ENCODE peak calls at places on chromosome 5, in five cellular contexts. M is neuronal stem cell, R is IMR-90, T is adrenal gland, V is aorta. L is an unnamed sample.

GRCh38 chr5:173457482-173457881 is 129.3 kb upstream of the STC2 start:
- DNase-seq in M (no peak), R (no peak), T (no peak), V (no peak), L (no peak)

GRCh38 chr5:127029513-127030258 is 672 bp downstream of the MARCHF3 start:
- DNase-seq in M (peak; percentile 48), R (peak; percentile 65), T (peak; percentile 81), V (peak; percentile 64), L (peak; percentile 63)

GRCh38 chr5:125381290-125381689 is 634.9 kb upstream of the ZNF608 start:
- DNase-seq in M (no peak), R (no peak), T (no peak), V (no peak), L (no peak)

GRCh38 chr5:622359-622758 is 10.2 kb downstream of the CEP72 start:
- DNase-seq in M (no peak), R (no peak), T (no peak), V (no peak), L (no peak)

GRCh38 chr5:7592910-7593309 is 197.0 kb downstream of the ADCY2 start:
- DNase-seq in M (no peak), R (no peak), T (no peak), V (no peak), L (peak; percentile 27)

GRCh38 chr5:66144799-66145390 is 795 bp downstream of the SREK1 start:
- DNase-seq in M (no peak), R (no peak), T (peak; percentile 76), V (no peak), L (peak; percentile 75)

GRCh38 chr5:83718195-83718825 is 2.3 kb downstream of the HAPLN1 start:
- DNase-seq in M (peak; percentile 57), R (peak; percentile 73), T (peak; percentile 49), V (no peak), L (peak; percentile 86)

GRCh38 chr5:178143901-178144300 is 9.8 kb downstream of the NHP2 start:
- DNase-seq in M (no peak), R (peak; percentile 59), T (peak; percentile 23), V (no peak), L (peak; percentile 76)

GRCh38 chr5:135706893-135707292 is 127.6 kb upstream of the SLC25A48 start:
- DNase-seq in M (no peak), R (no peak), T (no peak), V (no peak), L (no peak)
- H3K4me1 ChIP-seq in M (no peaks in the 10 kb centered on the region), R (no peaks in the 10 kb centered on the region), T (no peaks in the 10 kb centered on the region), V (no peaks in the 10 kb centered on the region), L (no peaks in the 10 kb centered on the region)

GRCh38 chr5:139733698-139734491 is 61.7 kb upstream of the PSD2 start:
- DNase-seq in M (no peak), R (no peak), T (no peak), V (no peak), L (no peak)
- H3K27ac ChIP-seq in M (no peak overlapping the region), R (no peak overlapping the region), T (no peak overlapping the region), V (no peak overlapping the region), L (no peak overlapping the region)

DNA sequence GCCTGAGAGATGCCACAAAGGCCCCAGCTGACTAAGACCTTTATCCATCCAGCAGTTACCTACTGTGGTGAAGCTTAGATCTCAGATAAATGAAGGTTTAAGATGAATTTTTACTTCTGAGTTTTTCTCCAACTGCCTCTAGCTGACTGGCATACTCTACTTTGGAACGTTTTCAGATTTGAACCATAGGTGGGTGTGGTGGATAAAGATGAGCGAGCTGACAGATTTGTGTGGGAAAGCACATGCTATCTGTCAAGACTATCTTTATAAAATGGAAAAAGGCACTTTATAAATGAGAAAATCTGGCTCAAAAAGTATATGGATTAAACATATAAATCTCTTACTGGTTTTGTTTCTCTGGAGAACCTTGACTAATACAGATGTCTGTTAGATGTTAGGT is 160.8 kb downstream of the MCTP1 start:
- DNase-seq in M (no peak), R (no peak), T (no peak), V (no peak), L (no peak)
- H3K9me3 ChIP-seq in M (no peaks in the 10 kb centered on the region), R (no peaks in the 10 kb centered on the region), T (no peaks in the 10 kb centered on the region), V (no peaks in the 10 kb centered on the region), L (no peaks in the 10 kb centered on the region)

DNA sequence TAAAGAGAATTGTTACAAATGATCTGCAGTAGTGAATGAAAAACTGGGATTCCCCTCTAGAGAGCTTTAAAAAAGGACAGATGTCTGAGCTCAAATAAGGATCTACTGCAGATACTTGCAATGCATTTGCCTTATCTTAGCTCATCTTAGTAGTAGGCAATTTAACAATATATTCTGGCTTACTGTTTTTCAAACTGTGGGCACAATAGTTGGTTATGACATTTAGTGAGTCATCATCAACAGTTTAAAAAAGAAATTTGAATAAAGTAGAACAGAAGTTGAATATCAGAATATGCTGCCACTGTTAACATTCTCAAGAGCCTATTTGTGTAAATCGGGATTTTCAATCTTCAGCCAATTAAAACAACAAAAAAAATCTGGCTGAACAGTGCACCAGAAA is 6.7 kb upstream of the CAST start:
- DNase-seq in M (no peak), R (peak; percentile 42), T (no peak), V (no peak), L (no peak)
- H3K4me1 ChIP-seq in M (no peaks in the 10 kb centered on the region), R (peaks cover 12% of the 10 kb centered on the region), T (peaks cover 4% of the 10 kb centered on the region), V (no peaks in the 10 kb centered on the region), L (no peaks in the 10 kb centered on the region)

GRCh38 chr5:78550891-78551290 is 97.7 kb downstream of the LHFPL2 start:
- DNase-seq in M (no peak), R (peak; percentile 72), T (no peak), V (no peak), L (no peak)
- H3K27ac ChIP-seq in M (no peak overlapping the region), R (no peak overlapping the region), T (peak overlapping the region; percentile 29), V (no peak overlapping the region), L (peak overlapping the region; percentile 58)

DNA sequence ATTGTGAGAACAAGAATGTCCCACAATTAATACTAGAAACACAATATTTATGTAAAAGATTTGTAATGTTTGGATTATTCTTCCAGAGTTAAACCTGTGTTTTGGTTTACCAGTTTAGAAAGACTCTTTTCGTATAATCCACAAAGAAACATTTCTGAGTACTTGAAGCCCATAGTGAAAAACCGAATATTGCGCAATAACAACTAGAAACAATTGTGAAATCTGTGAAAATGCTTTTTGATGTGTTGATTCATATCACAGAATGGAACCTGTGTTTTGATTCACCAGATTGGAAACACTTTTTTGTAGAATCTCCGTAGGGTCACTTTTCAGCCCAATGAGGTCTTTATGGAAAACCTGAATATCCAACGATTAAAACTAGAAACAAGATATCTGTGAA is 386.2 kb downstream of the PRDM9 start:
- DNase-seq in M (no peak), R (no peak), T (no peak), V (no peak), L (no peak)
- H3K9me3 ChIP-seq in M (no peaks in the 10 kb centered on the region), R (peaks cover 2% of the 10 kb centered on the region), T (no peaks in the 10 kb centered on the region), V (no peaks in the 10 kb centered on the region), L (peaks cover 5% of the 10 kb centered on the region)

GRCh38 chr5:119328753-119329602 is 26.8 kb upstream of the TNFAIP8 start:
- DNase-seq in M (no peak), R (peak; percentile 87), T (no peak), V (no peak), L (peak; percentile 48)
- H3K4me1 ChIP-seq in M (peaks cover 3% of the 10 kb centered on the region), R (peaks cover 31% of the 10 kb centered on the region), T (no peaks in the 10 kb centered on the region), V (peaks cover 1% of the 10 kb centered on the region), L (peaks cover 33% of the 10 kb centered on the region)

GRCh38 chr5:154284433-154284832 is 93.9 kb downstream of the GALNT10 start:
- DNase-seq in M (no peak), R (no peak), T (no peak), V (no peak), L (no peak)
- H3K27ac ChIP-seq in M (no peak overlapping the region), R (no peak overlapping the region), T (no peak overlapping the region), V (no peak overlapping the region), L (no peak overlapping the region)

GRCh38 chr5:42951169-42951846 is 88.8 kb downstream of the ANXA2R start:
- DNase-seq in M (no peak), R (peak; percentile 43), T (peak; percentile 68), V (peak; percentile 71), L (peak; percentile 56)

GRCh38 chr5:42951847-42952411 is 88.2 kb downstream of the ANXA2R start:
- DNase-seq in M (no peak), R (peak; percentile 22), T (peak; percentile 16), V (peak; percentile 58), L (peak; percentile 65)

GRCh38 chr5:42950091-42950465 is 90.0 kb downstream of the ANXA2R start:
- DNase-seq in M (no peak), R (no peak), T (no peak), V (no peak), L (no peak)

GRCh38 chr5:42949348-42950090 is 90.6 kb downstream of the ANXA2R start:
- DNase-seq in M (no peak), R (peak; percentile 83), T (peak; percentile 74), V (peak; percentile 87), L (no peak)

GRCh38 chr5:42950466-42951168 is 89.5 kb downstream of the ANXA2R start:
- DNase-seq in M (no peak), R (peak; percentile 100), T (peak; percentile 86), V (peak; percentile 88), L (no peak)
- H3K9me3 ChIP-seq in M (peaks cover 2% of the 10 kb centered on the region), R (peaks cover 29% of the 10 kb centered on the region), T (no peaks in the 10 kb centered on the region), V (peaks cover 14% of the 10 kb centered on the region), L (no peaks in the 10 kb centered on the region)

DNA sequence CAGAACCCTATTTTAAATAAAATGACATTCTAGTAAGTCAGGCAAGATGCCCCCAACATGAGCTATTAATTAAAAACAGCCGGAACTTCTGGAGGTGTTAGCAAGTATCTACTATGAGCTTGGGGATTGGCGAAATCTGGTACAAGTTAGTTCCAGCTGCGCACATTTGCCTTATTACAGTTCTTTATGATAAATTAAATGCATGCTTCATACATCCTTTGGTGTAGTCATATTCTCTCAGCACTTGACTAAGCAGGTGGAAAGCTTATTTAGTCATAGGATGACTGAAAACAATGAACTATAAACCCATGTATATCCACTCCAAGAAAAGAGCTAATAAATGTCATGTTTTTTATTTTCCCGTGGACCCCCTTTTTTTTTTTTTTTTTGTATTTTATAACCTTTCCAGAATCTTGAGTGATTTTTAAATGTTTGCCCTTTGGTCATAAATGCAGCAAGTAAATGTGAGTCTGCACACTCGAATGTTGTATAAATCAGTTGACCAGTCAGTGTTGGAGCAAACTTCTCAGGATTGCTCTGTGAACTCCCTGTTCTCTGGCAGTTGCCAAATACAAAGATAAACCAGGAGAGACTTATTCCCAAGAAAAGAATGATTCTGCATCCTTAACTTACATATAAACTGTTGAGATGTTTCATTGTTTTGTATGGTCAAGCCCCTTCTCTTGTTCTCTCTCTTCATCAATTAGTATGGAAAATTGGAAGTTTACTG is 38.2 kb downstream of the PIK3R1 start:
- DNase-seq in M (no peak), R (no peak), T (no peak), V (no peak), L (no peak)
- H3K4me1 ChIP-seq in M (peaks cover 10% of the 10 kb centered on the region), R (peaks cover 12% of the 10 kb centered on the region), T (peaks cover 80% of the 10 kb centered on the region), V (peaks cover 7% of the 10 kb centered on the region), L (peaks cover 39% of the 10 kb centered on the region)